ENCODE peak calls at places on chromosomes 4 and X, in ten cellular contexts. V, K, S, R, M, C, D, T, O and F are unnamed samples.

GRCh38 chr4:12144051-12144450 is 715.4 kb upstream of the HS3ST1 start:
- DNase-seq in D (no peak), C (no peak), S (no peak), V (no peak), K (no peak), M (no peak), O (no peak), R (no peak), T (no peak), F (no peak)

GRCh38 chr4:120724656-120725055 is 197.9 kb downstream of the PRDM5 start:
- DNase-seq in R (no peak), V (no peak), C (no peak), M (no peak), D (no peak), S (no peak), O (no peak), K (no peak), T (no peak), F (no peak)

GRCh38 chr4:173522160-173522873 is 7.7 kb downstream of the HAND2 start:
- DNase-seq in D (peak; percentile 90), M (peak; percentile 91), S (no peak), K (no peak), R (peak; percentile 67), V (no peak), O (no peak), C (peak; percentile 58), T (peak; percentile 41), F (no peak)

GRCh38 chr4:40721730-40722171 is 28.0 kb upstream of the NSUN7 start:
- DNase-seq in K (no peak), D (no peak), C (peak; percentile 58), V (no peak), O (no peak), T (no peak), M (no peak), R (no peak), S (no peak), F (no peak)

GRCh38 chr4:26252349-26252748 is 68.5 kb upstream of the RBPJ start:
- DNase-seq in T (no peak), R (no peak), K (no peak), M (no peak), O (no peak), C (no peak), S (no peak), V (no peak), D (no peak), F (no peak)

GRCh38 chrX:96722793-96723192 is 38.2 kb downstream of the DIAPH2 start:
- DNase-seq in O (peak; percentile 1), M (no peak), V (no peak), K (no peak), C (no peak), T (no peak), D (no peak), S (no peak), R (no peak), F (no peak)

GRCh38 chr4:55458164-55458563 is 62.4 kb downstream of the TMEM165 start:
- DNase-seq in K (no peak), S (no peak), C (no peak), O (no peak), R (no peak), T (no peak), M (no peak), V (no peak), D (peak; percentile 46), F (no peak)

GRCh38 chr4:108272566-108272965 is 103.8 kb upstream of the LEF1 start:
- DNase-seq in T (no peak), M (no peak), K (no peak), S (no peak), C (no peak), D (peak; percentile 54), O (no peak), R (no peak), V (no peak), F (no peak)

GRCh38 chr4:7960790-7961655 is 21.4 kb upstream of the AFAP1 start:
- DNase-seq in O (no peak), K (no peak), R (no peak), M (no peak), V (no peak), T (no peak), C (peak; percentile 91), D (peak; percentile 99), S (peak; percentile 69), F (no peak)

GRCh38 chr4:23972805-23973204 is 83.0 kb upstream of the PPARGC1A start:
- DNase-seq in S (no peak), K (no peak), O (no peak), V (no peak), C (no peak), D (no peak), T (no peak), R (no peak), M (no peak), F (no peak)

GRCh38 chr4:84750260-84750955 is 167.5 kb downstream of the CDS1 start:
- DNase-seq in R (no peak), M (no peak), V (peak; percentile 12), K (no peak), T (no peak), D (peak; percentile 71), C (no peak), O (peak; percentile 64), S (no peak), F (no peak)

GRCh38 chrX:150364347-150365050 is 1.4 kb downstream of the MAMLD1 start:
- DNase-seq in V (no peak), T (no peak), O (no peak), C (peak; percentile 76), D (peak; percentile 9), R (peak; percentile 31), K (peak; percentile 30), M (peak; percentile 16), S (peak; percentile 32), F (no peak)

GRCh38 chr4:15756361-15756861 is 21.7 kb upstream of the CD38 start:
- DNase-seq in K (no peak), O (no peak), D (peak; percentile 52), S (peak; percentile 93), T (no peak), R (no peak), C (peak; percentile 92), M (no peak), V (no peak), F (no peak)

GRCh38 chr4:41095973-41096372 is 118.4 kb downstream of the APBB2 start:
- DNase-seq in T (no peak), K (no peak), S (no peak), V (no peak), C (no peak), O (no peak), R (no peak), D (no peak), M (no peak), F (no peak)

GRCh38 chr4:184588893-184589292 is 60.4 kb downstream of the CASP3 start:
- DNase-seq in S (no peak), O (peak; percentile 26), R (no peak), T (no peak), V (no peak), K (no peak), C (no peak), M (no peak), D (no peak), F (peak; percentile 3)

GRCh38 chr4:132683957-132684356 is 465.1 kb upstream of the PCDH10 start:
- DNase-seq in R (no peak), T (no peak), O (no peak), M (no peak), K (no peak), S (no peak), V (no peak), D (no peak), C (no peak), F (no peak)

GRCh38 chrX:10618911-10619310 is 1.5 kb downstream of the MID1 start:
- DNase-seq in V (no peak), K (no peak), C (no peak), M (no peak), S (no peak), D (no peak), O (peak; percentile 21), T (no peak), R (no peak), F (no peak)

GRCh38 chr4:25531272-25531671 is 124.4 kb upstream of the SLC34A2 start:
- DNase-seq in K (no peak), T (no peak), D (no peak), V (no peak), M (no peak), R (no peak), S (no peak), O (no peak), C (no peak), F (no peak)

GRCh38 chr4:25030283-25031076 is at the start of gene LGI2:
- DNase-seq in D (no peak), S (no peak), K (no peak), C (peak; percentile 48), V (no peak), T (no peak), M (peak; percentile 52), O (no peak), R (peak; percentile 38), F (peak; percentile 15)

GRCh38 chr4:56821394-56822263 is at the start of gene SPINK2:
- DNase-seq in O (peak; percentile 6), R (peak; percentile 95), M (peak; percentile 26), V (peak; percentile 56), S (peak; percentile 75), K (no peak), C (peak; percentile 86), D (no peak), T (no peak), F (no peak)

GRCh38 chr4:151717271-151717670 is 43.5 kb downstream of the GATB start:
- DNase-seq in T (no peak), C (no peak), D (no peak), R (no peak), M (no peak), V (no peak), O (peak; percentile 91), K (peak; percentile 59), S (no peak), F (peak; percentile 41)

GRCh38 chrX:15911729-15912550 is 57.3 kb upstream of the AP1S2 start:
- DNase-seq in T (no peak), M (no peak), V (no peak), R (no peak), O (peak; percentile 23), K (no peak), S (no peak), D (no peak), C (no peak), F (no peak)

GRCh38 chr4:138576684-138577083 is 334.5 kb upstream of the SLC7A11 start:
- DNase-seq in K (no peak), M (no peak), R (no peak), D (peak; percentile 59), C (no peak), O (no peak), V (no peak), S (no peak), T (no peak), F (no peak)

GRCh38 chr4:156620786-156621185 is 350.8 kb downstream of the PDGFC start:
- DNase-seq in R (no peak), D (no peak), O (no peak), T (no peak), S (no peak), K (no peak), V (no peak), C (no peak), M (no peak), F (no peak)

GRCh38 chrX:13689519-13690211 is 737 bp downstream of the RAB9A start:
- DNase-seq in M (no peak), O (no peak), K (no peak), C (no peak), V (no peak), T (no peak), R (no peak), D (peak; percentile 51), S (no peak), F (no peak)

GRCh38 chrX:9339603-9340569 is 125.0 kb upstream of the TBL1X start:
- DNase-seq in C (peak; percentile 61), R (no peak), S (peak; percentile 65), T (no peak), K (no peak), O (no peak), V (no peak), M (peak; percentile 69), D (peak; percentile 34), F (no peak)

GRCh38 chr4:20084488-20084887 is 167.2 kb upstream of the SLIT2 start:
- DNase-seq in O (no peak), V (no peak), S (no peak), C (no peak), R (no peak), T (no peak), K (no peak), D (no peak), M (no peak), F (no peak)